ENCODE peak calls at places on chromosomes 3 and 15, in nine cellular contexts. M is AG10803; G is CD8-positive, alpha-beta T cell; D is ovary; E is mesendoderm; Z is CD8-positive, alpha-beta memory T cell; O is lower leg skin; U is mesenchymal stem cell; F is astrocyte of the spinal cord. I is an unnamed sample.

GRCh38 chr15:76116138-76116885 is 56.5 kb downstream of the TMEM266 start:
- DNase-seq in M (no peak), G (no peak), D (no peak), E (peak), Z (no peak), O (no peak), U (no peak), F (no peak), I (no peak)

GRCh38 chr3:41431386-41431785 is 232.1 kb downstream of the CTNNB1 start:
- DNase-seq in M (no peak), G (no peak), D (no peak), E (no peak), Z (no peak), O (no peak), U (no peak), F (no peak), I (no peak)

GRCh38 chr3:120419797-120420196 is 31.0 kb downstream of the FSTL1 start:
- DNase-seq in M (no peak), G (no peak), D (no peak), E (no peak), Z (no peak), O (no peak), U (no peak), F (peak), I (no peak)

GRCh38 chr3:187064210-187065115 is 74.8 kb downstream of the RPL39L start:
- DNase-seq in M (peak), G (no peak), D (no peak), E (peak), Z (no peak), O (no peak), U (no peak), F (no peak), I (no peak)

GRCh38 chr3:190048831-190049541 is 71.7 kb downstream of the P3H2 start:
- DNase-seq in M (peak), G (no peak), D (peak), E (no peak), Z (no peak), O (no peak), U (peak), F (peak), I (no peak)

GRCh38 chr3:99713440-99713839 is 75.0 kb downstream of the COL8A1 start:
- DNase-seq in M (no peak), G (no peak), D (no peak), E (peak), Z (no peak), O (no peak), U (no peak), F (no peak), I (no peak)

GRCh38 chr3:42539871-42540714 is 37.6 kb downstream of the VIPR1 start:
- DNase-seq in M (no peak), G (peak), D (peak), E (peak), Z (peak), O (peak), U (peak), F (no peak), I (peak)

GRCh38 chr3:111069974-111070751 is 1.5 kb upstream of the NECTIN3 start:
- DNase-seq in M (no peak), G (no peak), D (peak), E (peak), Z (no peak), O (no peak), U (peak), F (peak), I (no peak)

GRCh38 chr3:32596926-32597369 is 26.3 kb upstream of the DYNC1LI1 start:
- DNase-seq in M (no peak), G (no peak), D (no peak), E (no peak), Z (no peak), O (no peak), U (peak), F (peak), I (no peak)

GRCh38 chr3:167773584-167773983 is 38.1 kb downstream of the SERPINI1 start:
- DNase-seq in M (no peak), G (no peak), D (no peak), E (no peak), Z (no peak), O (no peak), U (no peak), F (no peak), I (no peak)

GRCh38 chr15:40928351-40928974 is 677 bp upstream of the DLL4 start:
- DNase-seq in M (no peak), G (no peak), D (no peak), E (peak), Z (no peak), O (no peak), U (no peak), F (no peak), I (no peak)

GRCh38 chr15:70778258-70779076 is 15.1 kb upstream of the UACA start:
- DNase-seq in M (peak), G (no peak), D (no peak), E (no peak), Z (no peak), O (no peak), U (peak), F (peak), I (no peak)

GRCh38 chr3:117035785-117036184 is 326.2 kb downstream of the TUSC7 start:
- DNase-seq in M (peak), G (no peak), D (no peak), E (peak), Z (no peak), O (no peak), U (peak), F (peak), I (no peak)

GRCh38 chr3:38030126-38031021 is 932 bp upstream of the PLCD1 start:
- DNase-seq in M (no peak), G (no peak), D (peak), E (no peak), Z (no peak), O (no peak), U (no peak), F (no peak), I (no peak)

GRCh38 chr15:41241251-41241964 is 10.3 kb downstream of the CHP1 start:
- DNase-seq in M (no peak), G (no peak), D (no peak), E (no peak), Z (no peak), O (no peak), U (no peak), F (no peak), I (no peak)

GRCh38 chr3:138781012-138781470 is 53.7 kb downstream of the PIK3CB start:
- DNase-seq in M (no peak), G (peak), D (no peak), E (no peak), Z (peak), O (no peak), U (peak), F (no peak), I (peak)

GRCh38 chr3:177992993-177993969 is 543.0 kb upstream of the KCNMB2 start:
- DNase-seq in M (no peak), G (no peak), D (no peak), E (no peak), Z (no peak), O (no peak), U (peak), F (no peak), I (no peak)

GRCh38 chr15:88897456-88898194 is 2.3 kb upstream of the HAPLN3 start:
- DNase-seq in M (peak), G (peak), D (peak), E (peak), Z (peak), O (peak), U (peak), F (peak), I (peak)

GRCh38 chr3:51957520-51958205 is 2.5 kb downstream of the GPR62 start:
- DNase-seq in M (no peak), G (no peak), D (no peak), E (no peak), Z (no peak), O (no peak), U (no peak), F (no peak), I (no peak)

GRCh38 chr3:8607285-8608040 is 37.1 kb downstream of the SSUH2 start:
- DNase-seq in M (peak), G (no peak), D (peak), E (peak), Z (no peak), O (peak), U (peak), F (peak), I (no peak)

GRCh38 chr15:34038404-34039179 is 412 bp downstream of the AVEN start:
- DNase-seq in M (peak), G (peak), D (peak), E (peak), Z (peak), O (peak), U (peak), F (peak), I (peak)

GRCh38 chr3:105610473-105610872 is 243.8 kb downstream of the ALCAM start:
- DNase-seq in M (no peak), G (no peak), D (no peak), E (no peak), Z (no peak), O (no peak), U (no peak), F (no peak), I (no peak)

GRCh38 chr3:71309342-71309741 is 274.2 kb downstream of the FOXP1 start:
- DNase-seq in M (peak), G (peak), D (no peak), E (no peak), Z (peak), O (no peak), U (no peak), F (no peak), I (peak)

GRCh38 chr15:54839379-54839778 is 357.4 kb downstream of the RSL24D1 start:
- DNase-seq in M (no peak), G (no peak), D (no peak), E (no peak), Z (no peak), O (no peak), U (no peak), F (no peak), I (no peak)

GRCh38 chr3:41565003-41565402 is 365.7 kb downstream of the CTNNB1 start:
- DNase-seq in M (no peak), G (no peak), D (no peak), E (no peak), Z (no peak), O (no peak), U (no peak), F (no peak), I (no peak)

GRCh38 chr3:59696783-59697182 is 647.0 kb upstream of the CFAP20DC start:
- DNase-seq in M (no peak), G (no peak), D (no peak), E (no peak), Z (no peak), O (no peak), U (no peak), F (no peak), I (no peak)

GRCh38 chr15:70318594-70318993 is 220.9 kb upstream of the TLE3 start:
- DNase-seq in M (peak), G (no peak), D (no peak), E (no peak), Z (no peak), O (no peak), U (no peak), F (no peak), I (no peak)

GRCh38 chr3:9795212-9795611 is 2.3 kb downstream of the ARPC4 start:
- DNase-seq in M (no peak), G (no peak), D (no peak), E (no peak), Z (no peak), O (no peak), U (no peak), F (no peak), I (no peak)

GRCh38 chr3:62300617-62301016 is 72.7 kb downstream of the FEZF2 start:
- DNase-seq in M (no peak), G (no peak), D (no peak), E (no peak), Z (no peak), O (no peak), U (no peak), F (no peak), I (no peak)

GRCh38 chr3:14113964-14114667 is 10.6 kb downstream of the CHCHD4 start:
- DNase-seq in M (no peak), G (no peak), D (no peak), E (peak), Z (no peak), O (no peak), U (no peak), F (no peak), I (no peak)

GRCh38 chr3:39752751-39753150 is 56.7 kb upstream of the MYRIP start:
- DNase-seq in M (no peak), G (no peak), D (no peak), E (peak), Z (no peak), O (no peak), U (no peak), F (no peak), I (no peak)

GRCh38 chr3:124886168-124887051 is 755 bp downstream of the ITGB5 start:
- DNase-seq in M (peak), G (no peak), D (peak), E (peak), Z (no peak), O (no peak), U (peak), F (peak), I (no peak)

GRCh38 chr3:184380627-184381260 is 890 bp downstream of the CHRD start:
- DNase-seq in M (no peak), G (no peak), D (peak), E (no peak), Z (no peak), O (no peak), U (no peak), F (no peak), I (no peak)

GRCh38 chr3:184379375-184380209 is at the start of gene CHRD:
- DNase-seq in M (no peak), G (no peak), D (peak), E (peak), Z (no peak), O (no peak), U (no peak), F (no peak), I (no peak)

GRCh38 chr3:184378650-184379374 is 805 bp upstream of the THPO start:
- DNase-seq in M (no peak), G (no peak), D (no peak), E (no peak), Z (no peak), O (no peak), U (no peak), F (no peak), I (no peak)

GRCh38 chr3:184381261-184382224 is 1.7 kb downstream of the CHRD start:
- DNase-seq in M (no peak), G (no peak), D (no peak), E (peak), Z (no peak), O (no peak), U (peak), F (no peak), I (no peak)

GRCh38 chr3:184380210-184380626 is 364 bp downstream of the CHRD start:
- DNase-seq in M (peak), G (no peak), D (peak), E (peak), Z (no peak), O (peak), U (peak), F (peak), I (no peak)
- H3K4me3 ChIP-seq in M (peak), G (peak), D (peak), E (peak), Z (no peak), O (peak), U (peak), F (no peak), I (no peak)

GRCh38 chr15:80247320-80247719 is 4.7 kb downstream of the CTXND1 start:
- DNase-seq in M (no peak), G (no peak), D (no peak), E (no peak), Z (no peak), O (no peak), U (no peak), F (no peak), I (no peak)

GRCh38 chr15:80252281-80252619 is 237 bp upstream of the CTXND1 start:
- DNase-seq in M (no peak), G (no peak), D (no peak), E (peak), Z (no peak), O (no peak), U (no peak), F (no peak), I (no peak)

GRCh38 chr15:80251505-80252280 is at the start of gene CTXND1:
- DNase-seq in M (no peak), G (no peak), D (no peak), E (no peak), Z (no peak), O (no peak), U (no peak), F (no peak), I (no peak)

GRCh38 chr15:80249973-80250372 is 2.0 kb downstream of the CTXND1 start:
- DNase-seq in M (no peak), G (no peak), D (no peak), E (no peak), Z (no peak), O (no peak), U (no peak), F (no peak), I (no peak)

DNA sequence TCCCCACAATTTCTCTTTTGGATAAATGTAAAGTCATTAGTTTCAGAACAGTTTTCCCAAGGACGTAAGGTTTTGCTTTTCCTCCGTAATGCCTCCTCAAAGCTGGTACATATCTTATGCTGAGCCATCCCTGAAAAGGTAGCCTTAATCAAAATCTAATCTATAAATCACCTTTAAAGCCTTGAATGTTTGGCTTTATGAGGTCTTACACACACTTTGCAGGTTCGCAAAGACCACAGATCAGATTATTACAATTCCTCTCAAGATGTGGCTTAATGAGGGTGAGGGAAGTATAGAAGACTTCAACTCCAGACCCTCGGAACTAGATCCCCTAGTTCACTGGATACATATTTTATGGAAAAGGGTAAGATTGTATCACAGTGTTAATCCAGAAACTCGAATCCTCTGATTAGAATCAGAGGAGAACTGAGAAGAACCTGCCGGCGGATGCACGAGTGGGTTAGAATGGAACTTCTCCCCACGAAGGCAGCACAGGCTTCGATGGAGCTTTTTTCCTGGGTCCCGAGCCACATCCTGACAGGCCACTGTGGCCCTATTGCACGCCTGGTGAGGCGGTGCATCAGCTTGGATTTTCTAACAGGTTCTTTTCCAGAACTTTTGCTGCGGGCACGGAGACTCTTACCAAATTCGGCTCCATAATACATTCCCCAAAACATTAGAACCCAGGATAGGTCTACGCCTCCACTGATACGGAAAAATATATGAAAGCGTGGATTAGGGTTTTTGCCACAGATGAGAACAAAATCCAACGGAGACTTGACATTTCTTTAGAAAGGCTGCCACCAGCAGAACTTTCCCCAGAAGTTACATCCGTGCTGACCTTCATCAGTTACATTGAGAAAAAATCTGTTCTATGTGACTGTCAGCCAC is 1.2 kb downstream of the CTXND1 start:
- DNase-seq in M (no peak), G (no peak), D (no peak), E (no peak), Z (no peak), O (no peak), U (no peak), F (no peak), I (no peak)
- H3K4me3 ChIP-seq in M (no peak), G (no peak), D (no peak), E (no peak), Z (no peak), O (no peak), U (no peak), F (no peak), I (no peak)

DNA sequence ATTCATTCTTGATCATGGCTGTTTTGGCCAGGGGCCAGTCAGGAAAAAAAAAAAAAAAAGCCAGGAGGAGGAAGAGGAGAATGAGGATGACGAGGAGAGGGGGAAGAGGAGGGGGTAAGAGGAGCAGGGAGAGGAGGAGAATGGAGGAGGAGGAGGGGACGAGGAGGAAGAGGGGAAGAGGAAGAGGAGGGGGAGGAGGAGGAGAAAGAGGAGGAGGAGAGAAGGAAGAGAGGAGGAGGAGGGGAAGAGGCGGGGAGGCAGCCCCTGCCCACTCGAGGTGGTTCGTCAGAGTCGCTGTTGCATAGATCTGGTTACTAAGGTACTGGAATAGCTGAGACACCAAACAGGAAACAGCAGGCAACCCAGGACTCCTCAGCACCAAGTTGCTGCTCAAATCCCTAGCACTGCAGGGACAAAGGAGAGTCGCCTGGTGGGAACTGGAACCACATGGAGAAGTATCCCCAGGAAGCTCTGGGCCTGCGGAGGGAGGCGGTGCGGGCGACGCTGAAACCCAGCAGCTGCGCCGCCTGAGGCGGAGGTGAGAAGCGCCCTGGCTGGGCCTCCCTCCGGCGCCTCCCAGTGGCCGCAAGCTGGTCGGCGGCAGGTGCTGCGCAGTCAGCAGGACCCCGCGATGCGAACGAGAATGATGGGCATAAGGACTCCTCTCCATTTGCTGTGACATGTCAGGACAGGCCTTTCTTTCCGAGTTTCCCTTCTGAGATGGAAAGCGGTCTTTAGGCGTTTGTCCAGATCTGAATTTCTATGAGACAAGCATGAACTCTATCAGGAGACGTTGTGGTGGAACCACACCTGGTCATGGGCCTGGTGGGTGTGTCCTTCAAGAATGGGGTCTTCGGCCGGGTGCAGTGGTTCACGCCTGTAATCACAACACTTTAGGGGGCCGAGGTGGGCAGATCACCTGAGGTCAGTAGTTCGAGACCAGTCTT is 17.5 kb downstream of the FAM240A start:
- DNase-seq in M (peak), G (peak), D (peak), E (peak), Z (peak), O (peak), U (peak), F (peak), I (peak)
- H3K4me3 ChIP-seq in M (peak), G (peak), D (peak), E (no peak), Z (peak), O (no peak), U (peak), F (peak), I (peak)

DNA sequence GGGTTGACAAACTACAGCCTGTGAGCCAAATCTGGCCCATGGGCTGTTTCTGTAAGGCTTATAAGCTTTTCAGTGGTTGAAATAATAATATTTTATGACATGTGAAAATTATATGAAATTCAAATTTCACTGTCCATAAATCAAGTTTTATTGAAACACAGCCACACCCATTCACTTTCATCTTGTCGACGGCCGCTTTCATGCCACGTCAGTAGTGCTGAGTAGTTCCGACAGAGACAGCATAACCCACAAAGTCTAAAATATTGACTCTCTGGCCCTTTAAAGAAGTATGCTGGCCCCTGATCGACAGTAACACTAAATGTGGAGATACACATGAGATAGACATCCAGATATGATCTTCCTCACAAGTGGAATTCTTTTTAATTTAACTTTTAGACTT is 102.8 kb downstream of the PDZRN3 start:
- DNase-seq in M (no peak), G (no peak), D (no peak), E (no peak), Z (no peak), O (no peak), U (no peak), F (no peak), I (no peak)
- H3K4me3 ChIP-seq in M (no peak), G (no peak), D (no peak), E (no peak), Z (no peak), O (no peak), U (no peak), F (no peak), I (no peak)

GRCh38 chr15:85047271-85047948 is 65.8 kb downstream of the PDE8A start:
- DNase-seq in M (peak), G (no peak), D (peak), E (peak), Z (no peak), O (peak), U (peak), F (peak), I (no peak)
- H3K4me3 ChIP-seq in M (no peak), G (no peak), D (no peak), E (no peak), Z (no peak), O (no peak), U (no peak), F (no peak), I (no peak)